ENCODE peak calls at places on chromosomes 6 and 20, in ten cellular contexts. One of them, this sample, is unnamed.

GRCh38 chr6:144294016-144294415 is 8.9 kb downstream of the UTRN start:
- DNase-seq in stimulated activated CD4-positive, alpha-beta T cell treated with anti-CD3 and anti-CD28 coated beads, Interleukin-1b, Interleukin-23, amount 100 ng/mL, for 1 hour: no peak
- DNase-seq in non-pigmented ciliary epithelial cell: peak; percentile 73
- DNase-seq in GDM1: no peak
- DNase-seq in DMS79: no peak
- DNase-seq in cerebellar cortex: no peak
- DNase-seq in T follicular helper cell: no peak
- DNase-seq in GM20000: no peak
- DNase-seq in NCI-H460: no peak
- DNase-seq in GM03348: peak; percentile 63
- DNase-seq in this sample: no peak

GRCh38 chr6:18276610-18277009 is 12.3 kb upstream of the DEK start:
- DNase-seq in stimulated activated CD4-positive, alpha-beta T cell treated with anti-CD3 and anti-CD28 coated beads, Interleukin-1b, Interleukin-23, amount 100 ng/mL, for 1 hour: no peak
- DNase-seq in non-pigmented ciliary epithelial cell: no peak
- DNase-seq in DMS79: peak; percentile 71
- DNase-seq in GDM1: no peak
- DNase-seq in T follicular helper cell: no peak
- DNase-seq in cerebellar cortex: no peak
- DNase-seq in GM03348: no peak
- DNase-seq in GM20000: no peak
- DNase-seq in NCI-H460: no peak
- DNase-seq in this sample: no peak

GRCh38 chr20:36152266-36152665 is 2.3 kb upstream of the EPB41L1 start:
- DNase-seq in DMS79: no peak
- DNase-seq in GM20000: no peak
- DNase-seq in T follicular helper cell: no peak
- DNase-seq in GDM1: no peak
- DNase-seq in cerebellar cortex: no peak
- DNase-seq in NCI-H460: no peak
- DNase-seq in non-pigmented ciliary epithelial cell: no peak
- DNase-seq in GM03348: no peak
- DNase-seq in stimulated activated CD4-positive, alpha-beta T cell treated with anti-CD3 and anti-CD28 coated beads, Interleukin-1b, Interleukin-23, amount 100 ng/mL, for 1 hour: no peak
- DNase-seq in this sample: no peak

GRCh38 chr6:29505808-29506207 is 18.1 kb upstream of the MAS1L start:
- DNase-seq in stimulated activated CD4-positive, alpha-beta T cell treated with anti-CD3 and anti-CD28 coated beads, Interleukin-1b, Interleukin-23, amount 100 ng/mL, for 1 hour: no peak
- DNase-seq in T follicular helper cell: no peak
- DNase-seq in GM20000: no peak
- DNase-seq in GM03348: no peak
- DNase-seq in GDM1: no peak
- DNase-seq in cerebellar cortex: no peak
- DNase-seq in non-pigmented ciliary epithelial cell: no peak
- DNase-seq in NCI-H460: no peak
- DNase-seq in DMS79: no peak
- DNase-seq in this sample: no peak

GRCh38 chr20:53937929-53938367 is 132.4 kb downstream of the BCAS1 start:
- DNase-seq in stimulated activated CD4-positive, alpha-beta T cell treated with anti-CD3 and anti-CD28 coated beads, Interleukin-1b, Interleukin-23, amount 100 ng/mL, for 1 hour: no peak
- DNase-seq in GDM1: no peak
- DNase-seq in NCI-H460: no peak
- DNase-seq in GM03348: no peak
- DNase-seq in GM20000: no peak
- DNase-seq in T follicular helper cell: no peak
- DNase-seq in non-pigmented ciliary epithelial cell: no peak
- DNase-seq in DMS79: no peak
- DNase-seq in cerebellar cortex: no peak
- DNase-seq in this sample: no peak

GRCh38 chr6:158057213-158057987 is 75.7 kb downstream of the SYNJ2 start:
- DNase-seq in GDM1: no peak
- DNase-seq in DMS79: no peak
- DNase-seq in GM20000: no peak
- DNase-seq in cerebellar cortex: no peak
- DNase-seq in non-pigmented ciliary epithelial cell: peak; percentile 84
- DNase-seq in stimulated activated CD4-positive, alpha-beta T cell treated with anti-CD3 and anti-CD28 coated beads, Interleukin-1b, Interleukin-23, amount 100 ng/mL, for 1 hour: no peak
- DNase-seq in GM03348: peak; percentile 89
- DNase-seq in NCI-H460: peak; percentile 5
- DNase-seq in T follicular helper cell: no peak
- DNase-seq in this sample: no peak

GRCh38 chr6:141401168-141401567 is 731.6 kb upstream of the GJE1 start:
- DNase-seq in GDM1: no peak
- DNase-seq in stimulated activated CD4-positive, alpha-beta T cell treated with anti-CD3 and anti-CD28 coated beads, Interleukin-1b, Interleukin-23, amount 100 ng/mL, for 1 hour: no peak
- DNase-seq in cerebellar cortex: no peak
- DNase-seq in DMS79: no peak
- DNase-seq in T follicular helper cell: no peak
- DNase-seq in GM03348: no peak
- DNase-seq in non-pigmented ciliary epithelial cell: no peak
- DNase-seq in GM20000: no peak
- DNase-seq in NCI-H460: no peak
- DNase-seq in this sample: no peak

GRCh38 chr6:161837854-161838253 is 564.0 kb upstream of the AGPAT4 start:
- DNase-seq in non-pigmented ciliary epithelial cell: no peak
- DNase-seq in GDM1: no peak
- DNase-seq in GM20000: no peak
- DNase-seq in DMS79: no peak
- DNase-seq in stimulated activated CD4-positive, alpha-beta T cell treated with anti-CD3 and anti-CD28 coated beads, Interleukin-1b, Interleukin-23, amount 100 ng/mL, for 1 hour: no peak
- DNase-seq in T follicular helper cell: no peak
- DNase-seq in GM03348: no peak
- DNase-seq in cerebellar cortex: no peak
- DNase-seq in NCI-H460: peak; percentile 14
- DNase-seq in this sample: no peak

GRCh38 chr6:36461646-36462045 is 18.8 kb downstream of the KCTD20 start:
- DNase-seq in non-pigmented ciliary epithelial cell: no peak
- DNase-seq in T follicular helper cell: no peak
- DNase-seq in stimulated activated CD4-positive, alpha-beta T cell treated with anti-CD3 and anti-CD28 coated beads, Interleukin-1b, Interleukin-23, amount 100 ng/mL, for 1 hour: no peak
- DNase-seq in DMS79: no peak
- DNase-seq in NCI-H460: no peak
- DNase-seq in GDM1: no peak
- DNase-seq in GM03348: no peak
- DNase-seq in cerebellar cortex: no peak
- DNase-seq in GM20000: no peak
- DNase-seq in this sample: no peak

GRCh38 chr20:63124092-63124781 is 91.7 kb downstream of the YTHDF1 start:
- DNase-seq in GM03348: peak; percentile 37
- DNase-seq in GM20000: no peak
- DNase-seq in DMS79: no peak
- DNase-seq in NCI-H460: no peak
- DNase-seq in stimulated activated CD4-positive, alpha-beta T cell treated with anti-CD3 and anti-CD28 coated beads, Interleukin-1b, Interleukin-23, amount 100 ng/mL, for 1 hour: no peak
- DNase-seq in non-pigmented ciliary epithelial cell: no peak
- DNase-seq in cerebellar cortex: no peak
- DNase-seq in GDM1: no peak
- DNase-seq in T follicular helper cell: no peak
- DNase-seq in this sample: no peak

GRCh38 chr20:45433316-45433715 is 17.4 kb downstream of the PIGT start:
- DNase-seq in NCI-H460: no peak
- DNase-seq in non-pigmented ciliary epithelial cell: no peak
- DNase-seq in T follicular helper cell: no peak
- DNase-seq in GDM1: no peak
- DNase-seq in GM20000: no peak
- DNase-seq in GM03348: peak; percentile 29
- DNase-seq in DMS79: no peak
- DNase-seq in stimulated activated CD4-positive, alpha-beta T cell treated with anti-CD3 and anti-CD28 coated beads, Interleukin-1b, Interleukin-23, amount 100 ng/mL, for 1 hour: no peak
- DNase-seq in cerebellar cortex: peak; percentile 31
- DNase-seq in this sample: peak; percentile 53

GRCh38 chr20:44204156-44204831 is 6.3 kb downstream of the OSER1 start:
- DNase-seq in stimulated activated CD4-positive, alpha-beta T cell treated with anti-CD3 and anti-CD28 coated beads, Interleukin-1b, Interleukin-23, amount 100 ng/mL, for 1 hour: no peak
- DNase-seq in NCI-H460: peak; percentile 84
- DNase-seq in T follicular helper cell: no peak
- DNase-seq in cerebellar cortex: no peak
- DNase-seq in GM03348: peak; percentile 82
- DNase-seq in GDM1: no peak
- DNase-seq in DMS79: no peak
- DNase-seq in GM20000: no peak
- DNase-seq in non-pigmented ciliary epithelial cell: peak; percentile 87
- DNase-seq in this sample: no peak

GRCh38 chr6:79756496-79756895 is 125.4 kb downstream of the SH3BGRL2 start:
- DNase-seq in GM03348: no peak
- DNase-seq in non-pigmented ciliary epithelial cell: no peak
- DNase-seq in GM20000: no peak
- DNase-seq in cerebellar cortex: no peak
- DNase-seq in T follicular helper cell: no peak
- DNase-seq in GDM1: no peak
- DNase-seq in DMS79: no peak
- DNase-seq in stimulated activated CD4-positive, alpha-beta T cell treated with anti-CD3 and anti-CD28 coated beads, Interleukin-1b, Interleukin-23, amount 100 ng/mL, for 1 hour: no peak
- DNase-seq in NCI-H460: no peak
- DNase-seq in this sample: no peak

GRCh38 chr6:14511192-14511591 is 393.6 kb downstream of the CD83 start:
- DNase-seq in non-pigmented ciliary epithelial cell: no peak
- DNase-seq in cerebellar cortex: no peak
- DNase-seq in GM03348: peak; percentile 16
- DNase-seq in T follicular helper cell: no peak
- DNase-seq in DMS79: no peak
- DNase-seq in GDM1: no peak
- DNase-seq in stimulated activated CD4-positive, alpha-beta T cell treated with anti-CD3 and anti-CD28 coated beads, Interleukin-1b, Interleukin-23, amount 100 ng/mL, for 1 hour: no peak
- DNase-seq in NCI-H460: no peak
- DNase-seq in GM20000: no peak
- DNase-seq in this sample: no peak

GRCh38 chr6:52557389-52558265 is 19.2 kb downstream of the TRAM2 start:
- DNase-seq in GM20000: no peak
- DNase-seq in GDM1: no peak
- DNase-seq in DMS79: no peak
- DNase-seq in NCI-H460: no peak
- DNase-seq in GM03348: no peak
- DNase-seq in non-pigmented ciliary epithelial cell: no peak
- DNase-seq in stimulated activated CD4-positive, alpha-beta T cell treated with anti-CD3 and anti-CD28 coated beads, Interleukin-1b, Interleukin-23, amount 100 ng/mL, for 1 hour: no peak
- DNase-seq in T follicular helper cell: no peak
- DNase-seq in cerebellar cortex: no peak
- DNase-seq in this sample: no peak

GRCh38 chr6:28134716-28135115 is 7.0 kb upstream of the ZKSCAN8 start:
- DNase-seq in stimulated activated CD4-positive, alpha-beta T cell treated with anti-CD3 and anti-CD28 coated beads, Interleukin-1b, Interleukin-23, amount 100 ng/mL, for 1 hour: no peak
- DNase-seq in non-pigmented ciliary epithelial cell: no peak
- DNase-seq in GM03348: no peak
- DNase-seq in DMS79: no peak
- DNase-seq in cerebellar cortex: no peak
- DNase-seq in GM20000: no peak
- DNase-seq in NCI-H460: no peak
- DNase-seq in T follicular helper cell: no peak
- DNase-seq in GDM1: no peak
- DNase-seq in this sample: no peak

GRCh38 chr20:58864346-58864745 is 11.8 kb downstream of the GNAS start:
- DNase-seq in NCI-H460: no peak
- DNase-seq in cerebellar cortex: no peak
- DNase-seq in GDM1: no peak
- DNase-seq in DMS79: no peak
- DNase-seq in GM03348: no peak
- DNase-seq in T follicular helper cell: no peak
- DNase-seq in stimulated activated CD4-positive, alpha-beta T cell treated with anti-CD3 and anti-CD28 coated beads, Interleukin-1b, Interleukin-23, amount 100 ng/mL, for 1 hour: no peak
- DNase-seq in GM20000: no peak
- DNase-seq in non-pigmented ciliary epithelial cell: no peak
- DNase-seq in this sample: no peak

GRCh38 chr6:137697267-137697938 is 169.7 kb upstream of the TNFAIP3 start:
- DNase-seq in stimulated activated CD4-positive, alpha-beta T cell treated with anti-CD3 and anti-CD28 coated beads, Interleukin-1b, Interleukin-23, amount 100 ng/mL, for 1 hour: no peak
- DNase-seq in non-pigmented ciliary epithelial cell: no peak
- DNase-seq in T follicular helper cell: no peak
- DNase-seq in NCI-H460: no peak
- DNase-seq in GM03348: peak; percentile 53
- DNase-seq in cerebellar cortex: no peak
- DNase-seq in DMS79: no peak
- DNase-seq in GDM1: no peak
- DNase-seq in GM20000: no peak
- DNase-seq in this sample: peak; percentile 57

GRCh38 chr20:61497029-61497627 is 245.1 kb downstream of the CDH4 start:
- DNase-seq in GM20000: no peak
- DNase-seq in T follicular helper cell: no peak
- DNase-seq in NCI-H460: no peak
- DNase-seq in DMS79: no peak
- DNase-seq in non-pigmented ciliary epithelial cell: no peak
- DNase-seq in cerebellar cortex: no peak
- DNase-seq in stimulated activated CD4-positive, alpha-beta T cell treated with anti-CD3 and anti-CD28 coated beads, Interleukin-1b, Interleukin-23, amount 100 ng/mL, for 1 hour: no peak
- DNase-seq in GM03348: no peak
- DNase-seq in GDM1: no peak
- DNase-seq in this sample: no peak

This sample was measured in mucosa of gallbladder.